ENCODE peak calls at places on chromosome 9, in nine cellular contexts. F is lower lobe of right lung, J is choroid plexus epithelial cell, W is neural progenitor cell, S is heart left ventricle, Y is fibroblast of villous mesenchyme, G is K562, X is cardiac muscle cell, U is AG10803. K is an unnamed sample.

GRCh38 chr9:94805585-94805984 is 79.1 kb downstream of the AOPEP start:
- DNase-seq in G (no peak), J (peak; percentile 94), U (peak; percentile 98), X (no peak), F (no peak), W (no peak), S (no peak), Y (peak; percentile 99), K (peak; percentile 95)

GRCh38 chr9:91190062-91190461 is 171.7 kb downstream of the AUH start:
- DNase-seq in S (no peak), J (no peak), Y (no peak), G (no peak), F (no peak), W (no peak), U (no peak), X (no peak), K (no peak)

GRCh38 chr9:77929942-77930341 is 101.7 kb downstream of the GNAQ start:
- DNase-seq in J (no peak), S (no peak), F (no peak), W (no peak), Y (no peak), U (no peak), X (no peak), G (no peak), K (no peak)

GRCh38 chr9:115209601-115210306 is 91.8 kb upstream of the TNC start:
- DNase-seq in F (no peak), G (no peak), U (no peak), S (no peak), W (no peak), X (no peak), Y (no peak), J (peak; percentile 32), K (no peak)

GRCh38 chr9:130172161-130172857 is at the start of gene NCS1:
- DNase-seq in W (peak; percentile 84), X (peak; percentile 89), Y (peak; percentile 69), J (peak; percentile 68), U (peak; percentile 65), S (peak; percentile 79), G (peak; percentile 94), F (peak; percentile 75), K (peak; percentile 63)

GRCh38 chr9:99296375-99296951 is 74.4 kb downstream of the SEC61B start:
- DNase-seq in U (no peak), J (peak; percentile 16), S (no peak), X (no peak), Y (peak; percentile 18), F (no peak), G (peak; percentile 41), W (no peak), K (no peak)

GRCh38 chr9:91802391-91802790 is 147.6 kb downstream of the ROR2 start:
- DNase-seq in J (peak; percentile 43), S (no peak), W (no peak), Y (no peak), G (no peak), X (no peak), U (peak; percentile 67), F (no peak), K (no peak)

GRCh38 chr9:2418619-2419018 is 203.0 kb upstream of the VLDLR start:
- DNase-seq in W (no peak), S (no peak), Y (peak; percentile 76), J (peak; percentile 94), X (no peak), G (no peak), F (no peak), U (peak; percentile 64), K (peak; percentile 91)

GRCh38 chr9:17121264-17121663 is 13.6 kb upstream of the CNTLN start:
- DNase-seq in F (no peak), J (no peak), U (no peak), X (no peak), W (no peak), S (no peak), Y (no peak), G (no peak), K (no peak)

GRCh38 chr9:123102380-123103113 is 69.1 kb downstream of the GPR21 start:
- DNase-seq in W (no peak), X (no peak), U (no peak), F (no peak), S (no peak), G (no peak), Y (no peak), J (peak; percentile 47), K (no peak)
- TF ChIP-seq CTCF in W (peak; percentile 35), X (peak; percentile 19), U (peak; percentile 12), F (peak; percentile 13), S (peak; percentile 22), G (peak; percentile 44), Y (peak; percentile 29), J (peak; percentile 62), K (peak; percentile 19)

GRCh38 chr9:89532478-89532877 is 34.6 kb upstream of the SEMA4D start:
- DNase-seq in G (no peak), Y (no peak), W (no peak), U (no peak), F (no peak), X (no peak), J (no peak), S (no peak), K (no peak)

GRCh38 chr9:89528540-89528939 is 30.6 kb upstream of the SEMA4D start:
- DNase-seq in S (no peak), G (no peak), F (no peak), Y (no peak), W (no peak), X (no peak), J (no peak), U (no peak), K (no peak)

GRCh38 chr9:89531766-89532165 is 33.9 kb upstream of the SEMA4D start:
- DNase-seq in F (no peak), W (no peak), U (no peak), J (no peak), S (no peak), X (no peak), G (no peak), Y (no peak), K (no peak)

GRCh38 chr9:89529243-89530030 is 31.5 kb upstream of the SEMA4D start:
- DNase-seq in X (no peak), J (no peak), Y (no peak), G (no peak), F (no peak), W (no peak), U (no peak), S (no peak), K (no peak)

DNA sequence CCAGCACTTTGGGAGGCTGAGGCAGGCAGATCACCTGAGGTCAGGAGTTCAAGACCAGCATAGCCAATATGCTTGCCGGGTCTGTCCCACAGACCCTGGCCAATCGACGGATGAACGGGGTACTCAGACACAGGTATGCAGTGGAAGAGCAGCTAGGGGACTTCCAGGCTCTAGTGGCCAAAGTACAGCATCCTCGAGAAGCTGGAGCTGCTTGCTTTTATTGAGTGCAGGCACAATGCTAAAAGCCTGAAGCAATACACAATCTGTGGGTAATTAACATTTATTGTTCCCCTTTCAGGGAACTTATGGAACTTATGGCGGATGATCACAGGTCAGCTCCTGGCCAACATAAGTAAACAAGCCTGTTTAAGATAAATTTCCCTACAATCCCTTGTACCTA is 32.8 kb upstream of the SEMA4D start:
- DNase-seq in S (no peak), X (no peak), F (no peak), Y (no peak), G (no peak), U (no peak), J (no peak), W (no peak), K (no peak)
- H3K4me3 ChIP-seq in S (no peak overlapping the region), X (no peak overlapping the region), F (no peak overlapping the region), Y (no peak overlapping the region), G (no peak overlapping the region), U (no peak overlapping the region), J (no peak overlapping the region), W (no peak overlapping the region), K (no peak overlapping the region)

GRCh38 chr9:135471751-135472640 is 7.6 kb upstream of the PPP1R26 start:
- DNase-seq in J (no peak), W (peak; percentile 91), Y (no peak), X (peak; percentile 66), G (peak; percentile 14), F (no peak), S (no peak), U (no peak), K (no peak)

GRCh38 chr9:135476981-135477380 is 2.6 kb upstream of the PPP1R26 start:
- DNase-seq in W (no peak), F (peak; percentile 54), S (no peak), U (peak; percentile 79), J (no peak), G (no peak), X (no peak), Y (peak; percentile 66), K (peak; percentile 33)

GRCh38 chr9:135476561-135476960 is 3.0 kb upstream of the PPP1R26 start:
- DNase-seq in S (no peak), F (no peak), J (no peak), W (no peak), Y (no peak), U (no peak), X (no peak), G (no peak), K (no peak)

GRCh38 chr9:135473972-135474543 is 5.5 kb upstream of the PPP1R26 start:
- DNase-seq in J (no peak), U (no peak), X (no peak), S (no peak), Y (no peak), F (no peak), G (no peak), W (no peak), K (no peak)

GRCh38 chr9:135474915-135475314 is 4.7 kb upstream of the PPP1R26 start:
- DNase-seq in F (peak; percentile 71), Y (peak; percentile 20), S (no peak), U (no peak), X (peak; percentile 72), J (no peak), G (peak; percentile 72), W (peak; percentile 77), K (peak; percentile 16)
- TF ChIP-seq CTCF in F (peak; percentile 52), Y (peak; percentile 58), S (peak; percentile 35), U (peak; percentile 13), X (peak; percentile 44), J (peak; percentile 64), G (peak; percentile 76), W (peak; percentile 70), K (peak; percentile 43)

DNA sequence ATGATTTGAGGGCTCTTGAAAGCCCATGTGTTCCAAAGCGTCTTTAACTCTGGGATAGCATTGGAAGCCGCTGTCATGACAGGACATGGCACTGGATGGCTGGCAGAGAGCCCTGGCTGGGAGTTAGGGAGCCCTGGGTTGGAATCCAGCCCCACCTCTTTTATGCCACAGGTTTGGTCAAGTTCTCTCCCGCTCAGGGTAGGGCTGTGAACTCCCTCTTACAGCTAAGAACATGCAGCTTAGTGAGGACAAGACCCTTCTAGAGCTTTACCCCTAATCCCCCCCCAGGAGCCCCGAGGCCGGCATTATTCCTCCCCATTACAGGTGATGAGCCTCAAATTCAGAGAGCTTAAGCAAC is 37.2 kb downstream of the OLFML2A start:
- DNase-seq in X (no peak), J (no peak), F (peak; percentile 25), Y (no peak), W (no peak), U (no peak), G (no peak), S (no peak), K (no peak)
- H3K4me3 ChIP-seq in X (no peak overlapping the region), J (no peak overlapping the region), F (no peak overlapping the region), Y (no peak overlapping the region), W (no peak overlapping the region), U (no peak overlapping the region), G (no peak overlapping the region), S (no peak overlapping the region), K (no peak overlapping the region)

DNA sequence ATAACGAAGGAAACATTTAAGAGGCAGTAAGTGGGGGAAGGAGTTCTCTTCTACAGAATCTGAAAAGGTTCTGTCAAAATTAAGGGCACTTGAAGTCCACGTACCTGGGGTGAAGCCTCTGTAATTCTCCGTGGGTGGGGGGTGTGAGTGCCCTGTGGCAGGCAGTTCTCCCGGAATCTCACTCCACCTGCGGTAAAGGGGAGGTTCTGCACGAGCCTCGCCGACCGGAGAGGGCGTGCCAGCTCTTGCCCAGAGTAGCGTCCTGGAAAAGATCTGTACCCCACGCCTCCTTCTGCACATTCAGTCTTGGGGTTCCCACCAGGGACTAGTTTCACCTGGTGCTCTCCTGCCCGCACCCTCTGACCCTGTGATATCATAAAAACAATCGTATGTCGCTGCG is 115.7 kb upstream of the FCN2 start:
- DNase-seq in Y (no peak), U (no peak), F (peak; percentile 64), J (no peak), W (no peak), G (no peak), S (no peak), X (no peak), K (no peak)
- TF ChIP-seq CTCF in Y (no peak), U (no peak), F (no peak), J (no peak), W (no peak), G (no peak), S (no peak), X (no peak), K (no peak)

K was measured in fibroblast of pulmonary artery.